ENCODE peak calls at places on chromosomes 4 and X, in four cellular contexts. R is IMR-90; I is CD8-positive, alpha-beta T cell; E is psoas muscle. Z is an unnamed sample. For H3K9me3, the result is how much of the 10 kb centered on the place peaks cover.

GRCh38 chrX:26442340-26442739 is 226.4 kb downstream of the MAGEB5 start:
- DNase-seq in R (peak), I (no peak), E (no peak), Z (no peak)

GRCh38 chr4:186624951-186625350 is 69.6 kb upstream of the MTNR1A start:
- DNase-seq in R (peak), I (no peak), E (no peak), Z (peak)

GRCh38 chr4:2787230-2788100 is 5.4 kb upstream of the SH3BP2 start:
- DNase-seq in R (no peak), I (no peak), E (peak), Z (no peak)

GRCh38 chr4:159227984-159228383 is 125.1 kb downstream of the RAPGEF2 start:
- DNase-seq in R (peak), I (no peak), E (peak), Z (peak)

GRCh38 chr4:14529653-14530052 is 472.6 kb upstream of the CPEB2 start:
- DNase-seq in R (no peak), I (no peak), E (no peak), Z (no peak)

GRCh38 chrX:6826856-6827255 is 291.9 kb upstream of the VCX3A start:
- DNase-seq in R (no peak), I (no peak), E (no peak), Z (no peak)

GRCh38 chr4:118356731-118357130 is 3.9 kb upstream of the PRSS12 start:
- DNase-seq in R (peak), I (no peak), E (no peak), Z (no peak)

GRCh38 chr4:72119946-72120345 is 88.1 kb downstream of the NPFFR2 start:
- DNase-seq in R (no peak), I (no peak), E (no peak), Z (no peak)

GRCh38 chr4:111631157-111631999 is 513.9 kb upstream of the FAM241A start:
- DNase-seq in R (peak), I (no peak), E (no peak), Z (no peak)

GRCh38 chrX:16528620-16529019 is 121.3 kb upstream of the S100G start:
- DNase-seq in R (no peak), I (peak), E (no peak), Z (no peak)

GRCh38 chr4:72110886-72111285 is 79.1 kb downstream of the NPFFR2 start:
- DNase-seq in R (no peak), I (no peak), E (no peak), Z (no peak)

GRCh38 chr4:52864816-52865215 is 2.7 kb downstream of the RASL11B start:
- DNase-seq in R (peak), I (no peak), E (no peak), Z (no peak)

GRCh38 chr4:151576627-151577026 is 167.7 kb downstream of the FHIP1A start:
- DNase-seq in R (no peak), I (no peak), E (no peak), Z (no peak)

GRCh38 chr4:27270435-27270834 is 409.8 kb downstream of the STIM2 start:
- DNase-seq in R (no peak), I (no peak), E (no peak), Z (no peak)

GRCh38 chr4:52914051-52914605 is 52.0 kb downstream of the RASL11B start:
- DNase-seq in R (peak), I (no peak), E (no peak), Z (no peak)

GRCh38 chr4:25146076-25146475 is 14.2 kb downstream of the SEPSECS start:
- DNase-seq in R (no peak), I (no peak), E (no peak), Z (no peak)

GRCh38 chr4:25141592-25141991 is 18.7 kb downstream of the SEPSECS start:
- DNase-seq in R (no peak), I (no peak), E (no peak), Z (no peak)

GRCh38 chr4:25142468-25142867 is 17.8 kb downstream of the SEPSECS start:
- DNase-seq in R (no peak), I (no peak), E (no peak), Z (no peak)

DNA sequence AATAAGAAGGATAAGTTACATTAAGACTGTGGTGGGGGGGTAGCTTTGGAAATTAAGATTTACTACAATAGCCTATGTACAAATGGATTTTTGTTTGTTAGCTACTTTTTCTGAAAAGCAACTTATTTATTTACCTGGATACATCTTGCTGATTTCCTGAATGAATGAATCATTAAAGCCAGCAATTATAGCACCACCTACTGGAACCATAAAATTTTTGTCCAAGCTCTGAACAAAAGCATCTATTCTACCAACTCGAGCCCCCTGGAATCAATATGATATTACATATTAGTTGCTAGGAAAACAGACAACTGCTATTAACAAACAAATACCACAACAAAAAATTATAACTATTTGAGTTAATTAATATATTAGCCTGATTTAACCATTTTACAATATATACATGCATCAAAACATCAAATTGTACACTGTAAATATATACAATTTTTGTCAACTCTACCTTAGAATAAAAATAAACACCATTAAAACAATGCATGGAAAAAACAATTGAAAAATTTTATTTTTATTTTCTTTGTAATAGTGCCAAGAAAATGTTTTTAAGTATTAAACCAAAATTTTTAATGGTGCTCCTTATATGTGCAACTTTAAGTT is 15.3 kb downstream of the SEPSECS start:
- DNase-seq in R (peak), I (no peak), E (no peak), Z (no peak)
- TF ChIP-seq CTCF in R (peak), I (no peak), E (peak), Z (peak)

GRCh38 chr4:8876982-8877779 is 5.5 kb upstream of the HMX1 start:
- DNase-seq in R (no peak), I (no peak), E (no peak), Z (no peak)

GRCh38 chr4:8880851-8881250 is 9.2 kb upstream of the HMX1 start:
- DNase-seq in R (no peak), I (no peak), E (no peak), Z (no peak)

GRCh38 chr4:8882239-8882638 is 10.6 kb upstream of the HMX1 start:
- DNase-seq in R (no peak), I (no peak), E (no peak), Z (no peak)

GRCh38 chr4:8877780-8878040 is 6.1 kb upstream of the HMX1 start:
- DNase-seq in R (no peak), I (no peak), E (no peak), Z (no peak)

GRCh38 chr4:8879574-8879973 is 7.9 kb upstream of the HMX1 start:
- DNase-seq in R (no peak), I (no peak), E (no peak), Z (no peak)
- H3K27ac ChIP-seq in R (no peak), I (no peak), E (no peak), Z (no peak)

GRCh38 chr4:76326515-76326914 is 20.0 kb downstream of the STBD1 start:
- DNase-seq in R (no peak), I (no peak), E (no peak), Z (no peak)
- H3K9me3 ChIP-seq in R (under half), I (under half), E (under half), Z (under half)

DNA sequence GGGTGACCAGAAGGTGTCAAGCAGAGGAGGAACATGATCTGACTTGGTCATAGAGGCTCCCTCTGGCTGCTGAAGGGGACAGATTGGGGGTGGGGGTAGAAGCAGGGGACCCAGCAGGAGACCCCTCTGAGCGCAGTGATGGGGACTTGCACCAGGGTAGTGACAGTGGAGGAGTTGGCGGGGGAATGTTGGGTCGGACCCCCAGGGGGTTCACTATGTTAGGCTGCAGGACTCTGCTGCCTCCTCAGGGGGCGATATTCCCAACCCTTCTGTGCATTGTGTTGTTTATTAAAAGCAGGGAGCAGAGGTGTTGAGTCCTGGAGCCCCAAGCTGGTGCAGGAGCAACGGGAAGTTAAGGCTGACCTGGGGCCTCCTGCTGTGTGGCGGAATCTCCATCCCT is 8.8 kb downstream of the WDR13 start:
- DNase-seq in R (no peak), I (no peak), E (no peak), Z (no peak)
- TF ChIP-seq CTCF in R (no peak), I (no peak), E (no peak), Z (no peak)

DNA sequence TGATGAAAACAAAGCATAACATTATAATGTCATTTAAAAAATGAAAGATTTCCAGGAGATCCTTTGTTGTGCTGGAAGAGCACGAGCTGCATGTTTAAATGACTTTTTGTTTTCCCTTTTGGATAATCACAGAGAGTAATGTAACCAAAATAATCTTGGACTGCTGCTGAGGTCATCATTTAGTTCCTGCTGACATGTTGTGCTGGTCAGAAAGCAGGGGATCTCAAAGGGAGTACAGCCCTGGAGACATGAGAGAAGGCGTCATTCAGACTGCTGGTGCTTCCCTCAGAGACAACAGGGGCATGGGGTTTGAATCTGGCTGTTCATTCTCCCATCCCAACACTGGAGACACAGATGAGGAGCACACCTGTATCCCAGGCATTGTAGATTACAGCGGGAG is 105.0 kb upstream of the SCOC start:
- DNase-seq in R (peak), I (no peak), E (no peak), Z (no peak)
- H3K27ac ChIP-seq in R (peak), I (no peak), E (no peak), Z (no peak)

GRCh38 chrX:44903842-44904530 is 31.0 kb downstream of the KDM6A start:
- DNase-seq in R (no peak), I (no peak), E (no peak), Z (no peak)
- H3K9me3 ChIP-seq in R (under half), I (under half), E (under half), Z (under half)

DNA sequence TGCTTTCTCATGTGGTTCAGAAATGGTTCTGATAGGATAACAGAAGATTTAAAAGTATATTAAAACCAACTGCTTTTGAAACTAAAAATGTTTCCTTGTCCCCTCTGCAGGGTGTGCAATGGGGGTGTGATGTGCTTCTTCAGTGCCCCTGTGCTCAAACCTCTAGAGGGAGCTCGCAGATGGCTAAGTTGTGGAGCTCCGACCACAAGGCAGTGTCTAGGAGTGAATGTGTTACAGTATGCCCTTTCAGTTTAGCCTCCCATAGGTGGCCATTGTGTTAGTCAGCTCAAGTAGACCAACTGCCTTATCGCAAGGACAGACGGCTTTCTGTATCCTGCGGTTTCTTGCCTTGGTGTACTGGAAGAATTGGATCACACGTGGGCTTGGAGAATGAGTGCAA is 130.5 kb downstream of the TENT5D start:
- DNase-seq in R (no peak), I (no peak), E (no peak), Z (no peak)
- TF ChIP-seq CTCF in R (no peak), I (no peak), E (no peak), Z (no peak)